ENCODE peak calls at places on chromosomes 4 and X, in six cellular contexts. One of them, this sample, is unnamed.

GRCh38 chr4:5266991-5267390 is 215.7 kb downstream of the STK32B start:
- DNase-seq in AG10803: peak; percentile 31
- DNase-seq in suprapubic skin: no peak
- DNase-seq in HCT116: no peak
- DNase-seq in cardiac fibroblast: no peak
- DNase-seq in MM.1S: no peak
- DNase-seq in this sample: no peak

GRCh38 chr4:55291227-55291629 is 54.8 kb upstream of the SRD5A3 start:
- DNase-seq in AG10803: peak; percentile 6
- DNase-seq in suprapubic skin: no peak
- DNase-seq in HCT116: no peak
- DNase-seq in cardiac fibroblast: peak; percentile 33
- DNase-seq in MM.1S: no peak
- DNase-seq in this sample: no peak

GRCh38 chr4:184462724-184463123 is 11.6 kb downstream of the IRF2 start:
- DNase-seq in AG10803: no peak
- DNase-seq in suprapubic skin: no peak
- DNase-seq in HCT116: no peak
- DNase-seq in cardiac fibroblast: no peak
- DNase-seq in MM.1S: no peak
- DNase-seq in this sample: no peak

GRCh38 chrX:23885803-23886202 is 21.9 kb downstream of the APOO start:
- DNase-seq in AG10803: peak; percentile 11
- DNase-seq in suprapubic skin: no peak
- DNase-seq in HCT116: no peak
- DNase-seq in cardiac fibroblast: no peak
- DNase-seq in MM.1S: no peak
- DNase-seq in this sample: no peak

GRCh38 chrX:138917781-138918180 is 206.3 kb upstream of the FGF13 start:
- DNase-seq in AG10803: peak; percentile 93
- DNase-seq in suprapubic skin: no peak
- DNase-seq in HCT116: no peak
- DNase-seq in cardiac fibroblast: peak; percentile 0
- DNase-seq in MM.1S: no peak
- DNase-seq in this sample: no peak

GRCh38 chrX:114162068-114162735 is 421.7 kb upstream of the HTR2C start:
- DNase-seq in AG10803: no peak
- DNase-seq in suprapubic skin: no peak
- DNase-seq in HCT116: no peak
- DNase-seq in cardiac fibroblast: peak; percentile 3
- DNase-seq in MM.1S: no peak
- DNase-seq in this sample: no peak

GRCh38 chr4:166816901-166817300 is 417.4 kb downstream of the SPOCK3 start:
- DNase-seq in AG10803: no peak
- DNase-seq in suprapubic skin: no peak
- DNase-seq in HCT116: peak; percentile 26
- DNase-seq in cardiac fibroblast: no peak
- DNase-seq in MM.1S: no peak
- DNase-seq in this sample: no peak

GRCh38 chr4:94274912-94275311 is 67.2 kb downstream of the SMARCAD1 start:
- DNase-seq in AG10803: peak; percentile 36
- DNase-seq in suprapubic skin: no peak
- DNase-seq in HCT116: no peak
- DNase-seq in cardiac fibroblast: no peak
- DNase-seq in MM.1S: no peak
- DNase-seq in this sample: no peak

GRCh38 chr4:189385098-189385497 is 555.6 kb upstream of the FRG1 start:
- DNase-seq in AG10803: no peak
- DNase-seq in suprapubic skin: no peak
- DNase-seq in HCT116: no peak
- DNase-seq in cardiac fibroblast: no peak
- DNase-seq in MM.1S: no peak
- DNase-seq in this sample: no peak

GRCh38 chr4:31235961-31236360 is 515.8 kb downstream of the PCDH7 start:
- DNase-seq in AG10803: no peak
- DNase-seq in suprapubic skin: no peak
- DNase-seq in HCT116: no peak
- DNase-seq in cardiac fibroblast: no peak
- DNase-seq in MM.1S: no peak
- DNase-seq in this sample: no peak

DNA sequence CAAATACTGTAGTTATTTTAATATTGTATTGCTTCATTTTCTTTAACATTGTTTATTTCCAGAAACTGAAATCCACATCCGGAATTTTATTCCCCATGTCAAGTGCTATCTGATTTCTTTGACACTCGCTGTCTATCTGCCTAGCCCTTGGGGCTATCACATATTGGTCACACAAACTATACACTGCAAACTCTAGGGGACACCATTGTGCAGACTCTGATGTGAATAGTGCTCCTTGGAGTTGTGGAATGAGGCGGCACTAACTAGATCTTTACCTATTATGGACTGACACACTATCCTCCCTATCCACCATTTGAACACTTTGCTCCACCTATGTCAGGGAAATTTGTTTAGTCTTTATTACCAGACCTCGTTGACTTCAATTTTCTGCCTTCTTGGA is 534.5 kb downstream of the GLUD2 start:
- DNase-seq in AG10803: no peak
- DNase-seq in suprapubic skin: no peak
- DNase-seq in HCT116: no peak
- DNase-seq in cardiac fibroblast: no peak
- DNase-seq in MM.1S: no peak
- DNase-seq in this sample: no peak
- TF ChIP-seq CTCF in AG10803: peak; percentile 9
- TF ChIP-seq CTCF in suprapubic skin: no peak
- TF ChIP-seq CTCF in HCT116: no peak
- TF ChIP-seq CTCF in cardiac fibroblast: no peak
- TF ChIP-seq CTCF in MM.1S: no peak
- TF ChIP-seq CTCF in this sample: no peak

DNA sequence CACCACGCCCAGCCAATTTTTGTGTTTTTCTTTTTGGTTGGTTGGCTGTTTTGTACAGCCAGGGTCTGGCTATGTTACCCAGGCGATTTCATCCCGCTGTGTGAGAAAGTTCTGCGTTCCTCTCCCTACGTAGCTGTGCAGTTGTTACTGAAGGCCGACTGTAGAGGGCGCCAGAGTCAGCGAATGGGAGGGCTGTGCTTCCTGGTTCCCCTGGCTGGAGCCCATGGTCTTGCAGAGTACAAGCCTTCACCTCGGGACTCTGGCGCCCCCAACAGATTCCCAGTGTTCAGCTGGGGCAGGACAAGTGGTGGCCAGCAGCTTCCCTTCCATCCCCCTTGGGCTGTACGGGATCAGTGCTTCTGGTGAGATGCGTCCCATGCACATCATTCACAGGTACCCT is 5.6 kb upstream of the CT45A1 start:
- DNase-seq in AG10803: no peak
- DNase-seq in suprapubic skin: no peak
- DNase-seq in HCT116: peak; percentile 16
- DNase-seq in cardiac fibroblast: no peak
- DNase-seq in MM.1S: peak; percentile 42
- DNase-seq in this sample: peak; percentile 17
- TF ChIP-seq CTCF in AG10803: no peak
- TF ChIP-seq CTCF in suprapubic skin: no peak
- TF ChIP-seq CTCF in HCT116: peak; percentile 54
- TF ChIP-seq CTCF in cardiac fibroblast: no peak
- TF ChIP-seq CTCF in MM.1S: peak; percentile 54
- TF ChIP-seq CTCF in this sample: peak; percentile 28

DNA sequence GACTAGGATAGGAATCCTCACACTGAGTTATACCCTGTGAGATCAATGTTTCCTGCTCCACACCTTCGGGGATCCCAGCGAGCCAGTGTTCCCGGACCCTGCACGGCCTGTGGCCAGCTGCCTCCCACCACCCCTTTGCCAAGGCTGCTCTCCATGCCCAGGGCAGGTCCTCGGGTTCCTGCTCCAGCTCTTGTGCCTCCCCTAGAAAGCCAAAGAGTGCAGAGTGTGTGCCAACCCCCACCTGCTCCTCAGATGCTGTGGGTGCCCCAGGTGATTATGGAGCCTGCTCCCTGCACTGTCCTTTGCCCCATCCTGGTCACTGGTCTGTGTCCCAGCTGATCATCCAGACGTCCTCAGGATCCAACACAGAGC is 246.4 kb downstream of the AFAP1 start:
- DNase-seq in AG10803: no peak
- DNase-seq in suprapubic skin: no peak
- DNase-seq in HCT116: no peak
- DNase-seq in cardiac fibroblast: no peak
- DNase-seq in MM.1S: no peak
- DNase-seq in this sample: no peak
- TF ChIP-seq CTCF in AG10803: no peak
- TF ChIP-seq CTCF in suprapubic skin: no peak
- TF ChIP-seq CTCF in HCT116: no peak
- TF ChIP-seq CTCF in cardiac fibroblast: no peak
- TF ChIP-seq CTCF in MM.1S: no peak
- TF ChIP-seq CTCF in this sample: no peak

GRCh38 chrX:7065473-7065872 is 82.0 kb upstream of the STS start:
- DNase-seq in AG10803: no peak
- DNase-seq in suprapubic skin: no peak
- DNase-seq in HCT116: no peak
- DNase-seq in cardiac fibroblast: no peak
- DNase-seq in MM.1S: no peak
- DNase-seq in this sample: no peak

GRCh38 chrX:7071390-7071789 is 76.1 kb upstream of the STS start:
- DNase-seq in AG10803: no peak
- DNase-seq in suprapubic skin: no peak
- DNase-seq in HCT116: no peak
- DNase-seq in cardiac fibroblast: no peak
- DNase-seq in MM.1S: no peak
- DNase-seq in this sample: no peak

GRCh38 chrX:7067266-7067665 is 80.2 kb upstream of the STS start:
- DNase-seq in AG10803: no peak
- DNase-seq in suprapubic skin: no peak
- DNase-seq in HCT116: no peak
- DNase-seq in cardiac fibroblast: no peak
- DNase-seq in MM.1S: no peak
- DNase-seq in this sample: no peak

GRCh38 chrX:7069556-7069955 is 78.0 kb upstream of the STS start:
- DNase-seq in AG10803: no peak
- DNase-seq in suprapubic skin: no peak
- DNase-seq in HCT116: no peak
- DNase-seq in cardiac fibroblast: no peak
- DNase-seq in MM.1S: no peak
- DNase-seq in this sample: no peak

DNA sequence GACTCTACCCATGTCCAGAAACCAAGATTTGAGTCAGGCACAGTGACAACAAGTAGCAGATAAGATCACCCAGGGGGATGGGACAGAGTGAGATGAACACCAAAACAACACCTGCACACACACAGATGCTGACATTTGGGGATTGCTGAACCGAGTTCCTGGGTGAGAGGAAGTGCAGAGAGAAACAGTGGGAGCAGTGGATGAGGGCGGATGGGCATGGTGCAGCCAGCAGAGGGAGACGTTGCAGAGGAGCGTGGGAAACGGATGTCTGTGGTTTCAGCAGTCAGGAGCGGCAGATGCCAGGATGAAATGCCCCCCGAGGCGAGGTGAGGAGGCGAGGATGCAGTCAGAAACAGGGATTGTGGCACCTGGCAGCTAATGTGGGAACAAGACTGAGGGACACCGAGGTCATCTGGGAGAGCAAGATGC is 78.6 kb upstream of the STS start:
- DNase-seq in AG10803: no peak
- DNase-seq in suprapubic skin: no peak
- DNase-seq in HCT116: no peak
- DNase-seq in cardiac fibroblast: no peak
- DNase-seq in MM.1S: no peak
- DNase-seq in this sample: no peak
- TF ChIP-seq CTCF in AG10803: peak; percentile 19
- TF ChIP-seq CTCF in suprapubic skin: no peak
- TF ChIP-seq CTCF in HCT116: peak; percentile 25
- TF ChIP-seq CTCF in cardiac fibroblast: peak; percentile 36
- TF ChIP-seq CTCF in MM.1S: no peak
- TF ChIP-seq CTCF in this sample: peak; percentile 29

GRCh38 chrX:139949703-139950102 is 15.6 kb downstream of the CXorf66 start:
- DNase-seq in AG10803: no peak
- DNase-seq in suprapubic skin: no peak
- DNase-seq in HCT116: no peak
- DNase-seq in cardiac fibroblast: peak; percentile 14
- DNase-seq in MM.1S: no peak
- DNase-seq in this sample: no peak
- TF ChIP-seq CTCF in AG10803: no peak
- TF ChIP-seq CTCF in suprapubic skin: no peak
- TF ChIP-seq CTCF in HCT116: no peak
- TF ChIP-seq CTCF in cardiac fibroblast: no peak
- TF ChIP-seq CTCF in MM.1S: no peak
- TF ChIP-seq CTCF in this sample: no peak

GRCh38 chrX:120664081-120664480 is 34.2 kb upstream of the C1GALT1C1 start:
- DNase-seq in AG10803: peak; percentile 27
- DNase-seq in suprapubic skin: no peak
- DNase-seq in HCT116: peak; percentile 18
- DNase-seq in cardiac fibroblast: peak; percentile 49
- DNase-seq in MM.1S: peak; percentile 31
- DNase-seq in this sample: peak; percentile 2
- TF ChIP-seq CTCF in AG10803: peak; percentile 34
- TF ChIP-seq CTCF in suprapubic skin: no peak
- TF ChIP-seq CTCF in HCT116: peak; percentile 45
- TF ChIP-seq CTCF in cardiac fibroblast: no peak
- TF ChIP-seq CTCF in MM.1S: peak; percentile 41
- TF ChIP-seq CTCF in this sample: no peak

This sample was measured in GM20000.